ENCODE peak calls at places on chromosomes 1 and 21, in ten cellular contexts. Y is uterus; B is activated CD8-positive, alpha-beta T cell treated with anti-CD3 and anti-CD28 coated beads for 36 hours; L is IMR-90; U is CD8-positive, alpha-beta T cell; T is bronchial epithelial cell; Z is HFF-Myc; E is mucosa of descending colon; I is heart left ventricle; Q is ascending aorta. C is an unnamed sample.

GRCh38 chr1:116365353-116365780 is 7.7 kb upstream of the ATP1A1 start:
- DNase-seq in T (no peak), Z (no peak), I (no peak), B (no peak), U (no peak), L (no peak), Y (no peak), Q (no peak), E (no peak), C (no peak)

GRCh38 chr1:17293681-17294415 is 14.1 kb upstream of the PADI4 start:
- DNase-seq in Z (no peak), T (no peak), E (no peak), U (no peak), L (no peak), B (no peak), Y (no peak), Q (no peak), I (no peak), C (no peak)

GRCh38 chr1:150836129-150836773 is 28.2 kb upstream of the CTSK start:
- DNase-seq in Y (no peak), T (no peak), B (no peak), I (no peak), Z (no peak), E (no peak), U (no peak), L (peak), Q (no peak), C (no peak)

GRCh38 chr1:47650606-47651005 is 212.8 kb downstream of the FOXD2 start:
- DNase-seq in L (no peak), T (no peak), E (no peak), B (no peak), Y (no peak), Z (no peak), U (no peak), I (no peak), Q (no peak), C (no peak)

GRCh38 chr1:9218917-9219316 is 15.7 kb upstream of the H6PD start:
- DNase-seq in T (no peak), B (no peak), Y (no peak), L (no peak), E (no peak), U (no peak), I (no peak), Q (no peak), Z (no peak), C (no peak)

GRCh38 chr21:45289655-45290515 is 2.2 kb upstream of the POFUT2 start:
- DNase-seq in B (no peak), E (peak), Z (no peak), Y (no peak), I (no peak), U (no peak), L (peak), Q (no peak), T (no peak), C (peak)

GRCh38 chr1:113223546-113223945 is 150.5 kb downstream of the LRIG2 start:
- DNase-seq in B (no peak), Q (no peak), U (no peak), I (peak), L (no peak), E (no peak), T (no peak), Y (peak), Z (no peak), C (no peak)

GRCh38 chr1:40593449-40594186 is 62.2 kb downstream of the ZNF684 start:
- DNase-seq in I (no peak), L (no peak), Y (no peak), T (no peak), Q (no peak), B (peak), U (no peak), Z (no peak), E (no peak), C (no peak)

GRCh38 chr1:235990376-235990795 is 74.5 kb downstream of the NID1 start:
- DNase-seq in Q (no peak), L (peak), Z (no peak), I (no peak), E (no peak), T (no peak), B (no peak), U (no peak), Y (peak), C (no peak)

GRCh38 chr1:203204776-203205175 is 18.3 kb upstream of the CHI3L1 start:
- DNase-seq in E (no peak), L (no peak), Y (no peak), Q (no peak), B (no peak), U (no peak), T (no peak), I (no peak), Z (no peak), C (no peak)

GRCh38 chr1:153566414-153567371 is 1.0 kb upstream of the S100A2 start:
- DNase-seq in U (peak), Y (peak), Z (peak), L (peak), Q (peak), I (peak), E (peak), T (peak), B (peak), C (peak)

GRCh38 chr1:178500091-178500770 is 3.5 kb upstream of the CLEC20A start:
- DNase-seq in I (no peak), Z (no peak), E (no peak), B (no peak), L (no peak), U (no peak), T (no peak), Q (no peak), Y (no peak), C (no peak)

GRCh38 chr1:74822851-74823443 is 90.0 kb downstream of the TYW3 start:
- DNase-seq in L (peak), U (no peak), Q (no peak), Z (no peak), Y (no peak), T (peak), E (no peak), B (no peak), I (no peak), C (no peak)

GRCh38 chr1:178725603-178726517 is 816 bp downstream of the RALGPS2 start:
- DNase-seq in B (peak), L (peak), U (no peak), Y (peak), I (peak), T (peak), Q (no peak), E (peak), Z (peak), C (peak)

GRCh38 chr1:170908942-170909341 is 26.4 kb upstream of the MROH9 start:
- DNase-seq in Y (no peak), B (no peak), Z (no peak), E (no peak), I (no peak), L (no peak), U (no peak), T (no peak), Q (no peak), C (no peak)

GRCh38 chr1:241985787-241986186 is 13.1 kb downstream of the MAP1LC3C start:
- DNase-seq in I (no peak), B (peak), Y (no peak), Q (no peak), E (no peak), L (peak), Z (no peak), T (peak), U (no peak), C (no peak)

GRCh38 chr21:45374826-45375455 is 30.0 kb upstream of the COL18A1 start:
- DNase-seq in Q (no peak), Z (no peak), I (peak), T (no peak), L (no peak), B (no peak), Y (no peak), E (peak), U (no peak), C (no peak)

GRCh38 chr1:3908886-3909517 is 8.9 kb upstream of the C1orf174 start:
- DNase-seq in Q (no peak), L (no peak), I (no peak), B (no peak), T (no peak), Y (no peak), U (no peak), Z (no peak), E (no peak), C (no peak)

GRCh38 chr1:198272492-198272891 is 115.7 kb downstream of the NEK7 start:
- DNase-seq in T (no peak), B (no peak), I (no peak), E (no peak), L (peak), Y (no peak), Z (no peak), Q (no peak), U (no peak), C (no peak)

GRCh38 chr1:173870252-173871075 is 2.3 kb downstream of the ZBTB37 start:
- DNase-seq in B (peak), L (no peak), U (no peak), Y (no peak), Q (no peak), I (no peak), T (no peak), E (peak), Z (no peak), C (no peak)

GRCh38 chr1:191851799-191852595 is 306.3 kb upstream of the RGS18 start:
- DNase-seq in Q (no peak), I (no peak), Z (peak), T (peak), L (peak), U (no peak), B (peak), Y (no peak), E (no peak), C (no peak)

GRCh38 chr1:98454666-98455065 is 206.9 kb upstream of the SNX7 start:
- DNase-seq in Z (no peak), T (no peak), B (no peak), L (no peak), E (no peak), I (no peak), U (no peak), Q (no peak), Y (no peak), C (no peak)

GRCh38 chr1:52856026-52856425 is 13.5 kb downstream of the ZYG11A start:
- DNase-seq in T (peak), Y (no peak), I (no peak), U (no peak), Z (no peak), Q (no peak), B (no peak), E (no peak), L (no peak), C (no peak)

GRCh38 chr1:27086026-27086425 is 68.9 kb downstream of the SLC9A1 start:
- DNase-seq in T (no peak), L (no peak), B (no peak), Q (no peak), U (no peak), Y (no peak), E (no peak), Z (no peak), I (no peak), C (no peak)

GRCh38 chr1:15703562-15703961 is 19.4 kb downstream of the PLEKHM2 start:
- DNase-seq in U (no peak), E (peak), T (peak), L (peak), Y (peak), Q (peak), Z (peak), I (peak), B (no peak), C (no peak)

GRCh38 chr1:108962681-108963051 is 618 bp downstream of the CLCC1 start:
- DNase-seq in T (no peak), Y (peak), Q (no peak), B (peak), U (no peak), E (peak), L (peak), Z (no peak), I (no peak), C (peak)

GRCh38 chr1:36099681-36100341 is 11.1 kb downstream of the ADPRS start:
- DNase-seq in Y (peak), T (peak), L (peak), Z (no peak), I (peak), B (peak), Q (no peak), U (peak), E (peak), C (peak)
- TF ChIP-seq CTCF in Y (peak), T (peak), L (peak), Z (peak), I (peak), B (peak), Q (peak), U (peak), E (peak), C (no peak)

DNA sequence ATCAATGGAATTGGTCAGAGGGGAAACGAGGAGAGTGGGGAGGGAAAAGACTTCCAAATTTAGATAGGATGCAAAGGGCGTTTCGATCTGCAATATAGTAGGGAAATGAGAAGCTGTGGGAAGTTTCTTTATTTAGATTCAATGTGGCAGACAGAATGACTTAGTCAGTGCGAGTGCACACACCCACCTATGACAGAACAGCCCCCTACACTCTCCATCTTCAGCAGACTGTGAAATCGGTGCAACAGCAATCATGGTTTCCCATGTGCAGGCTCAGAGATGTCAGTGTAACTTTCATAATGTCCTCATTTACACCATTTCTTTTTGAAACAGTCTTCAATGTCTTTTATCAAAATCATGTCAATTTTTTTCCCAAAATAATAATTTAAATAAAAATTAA is 46.0 kb downstream of the DIP2A start:
- DNase-seq in L (no peak), U (no peak), Q (no peak), Y (no peak), T (no peak), Z (no peak), I (no peak), E (no peak), B (no peak), C (no peak)
- TF ChIP-seq CTCF in L (no peak), U (no peak), Q (no peak), Y (no peak), T (no peak), Z (no peak), I (no peak), E (no peak), B (no peak), C (no peak)

GRCh38 chr1:20654104-20654690 is 7.0 kb downstream of the DDOST start:
- DNase-seq in L (no peak), Z (no peak), Y (no peak), Q (no peak), E (no peak), I (peak), B (no peak), T (no peak), U (no peak), C (no peak)
- TF ChIP-seq CTCF in L (no peak), Z (no peak), Y (no peak), Q (no peak), E (no peak), I (peak), B (no peak), T (no peak), U (no peak), C (no peak)

DNA sequence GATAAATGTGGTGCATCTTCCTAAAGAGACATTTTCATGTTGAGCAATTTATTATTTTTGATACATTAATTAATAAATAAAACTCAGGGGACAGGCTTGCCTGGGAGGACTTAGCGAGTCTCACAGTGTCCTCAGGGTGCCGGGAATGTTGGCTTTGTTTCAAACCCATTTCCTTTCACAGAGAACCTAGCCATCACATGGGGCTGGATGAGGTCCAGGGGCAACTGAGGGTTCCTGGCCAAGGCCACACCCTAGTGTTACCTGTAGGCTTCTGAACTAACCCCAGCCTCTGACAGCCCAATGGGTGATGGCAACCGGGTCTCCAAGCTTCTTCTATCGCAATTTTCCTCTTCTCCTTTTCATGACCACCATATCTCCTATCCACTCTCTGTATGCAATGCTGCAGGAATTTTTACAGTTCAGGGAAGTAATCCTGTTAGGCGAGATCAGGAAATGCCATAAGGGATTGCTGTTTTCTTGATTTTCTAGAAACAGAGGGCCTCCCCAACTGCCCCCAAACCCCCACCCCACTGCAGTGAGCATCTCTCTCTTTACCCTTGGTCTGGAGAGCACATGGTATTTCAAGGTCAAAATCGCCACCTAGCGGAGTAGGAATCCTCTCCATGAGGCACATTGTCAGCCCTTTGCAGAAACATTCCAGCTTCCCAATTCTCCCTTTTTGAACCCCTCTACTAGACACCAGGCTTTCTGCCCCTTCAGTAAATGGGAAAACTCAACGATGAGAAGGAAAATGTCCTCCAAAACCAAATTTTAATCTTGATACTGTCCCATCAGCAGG is 22.1 kb upstream of the SMYD3 start:
- DNase-seq in I (no peak), Y (no peak), Q (no peak), T (peak), L (no peak), E (no peak), Z (no peak), U (no peak), B (no peak), C (no peak)
- TF ChIP-seq CTCF in I (no peak), Y (no peak), Q (no peak), T (no peak), L (no peak), E (no peak), Z (no peak), U (no peak), B (no peak), C (no peak)

GRCh38 chr21:26964379-26964778 is 2.5 kb downstream of the ADAMTS5 start:
- DNase-seq in T (no peak), Y (peak), L (peak), B (no peak), Q (no peak), Z (no peak), U (no peak), I (peak), E (peak), C (no peak)
- TF ChIP-seq CTCF in T (no peak), Y (no peak), L (no peak), B (no peak), Q (no peak), Z (no peak), U (no peak), I (no peak), E (no peak), C (no peak)

GRCh38 chr1:160113407-160113806 is 2.2 kb upstream of the ATP1A2 start:
- DNase-seq in U (no peak), Z (no peak), L (no peak), Y (no peak), T (no peak), E (no peak), Q (no peak), I (no peak), B (no peak), C (no peak)
- TF ChIP-seq CTCF in U (no peak), Z (no peak), L (no peak), Y (no peak), T (no peak), E (no peak), Q (no peak), I (no peak), B (no peak), C (no peak)

GRCh38 chr1:67653304-67653703 is 31.7 kb upstream of the GADD45A start:
- DNase-seq in Y (no peak), T (no peak), I (no peak), B (no peak), Z (no peak), Q (no peak), U (no peak), E (no peak), L (no peak), C (no peak)
- TF ChIP-seq CTCF in Y (no peak), T (no peak), I (no peak), B (no peak), Z (no peak), Q (no peak), U (no peak), E (no peak), L (no peak), C (no peak)

GRCh38 chr21:34807146-34807880 is 138.5 kb downstream of the CLIC6 start:
- DNase-seq in L (peak), Z (peak), I (no peak), Q (no peak), E (no peak), Y (no peak), U (no peak), T (peak), B (peak), C (no peak)

GRCh38 chr21:34809822-34810221 is 141.0 kb downstream of the CLIC6 start:
- DNase-seq in Y (no peak), Q (no peak), Z (no peak), B (no peak), I (no peak), U (no peak), E (no peak), L (no peak), T (no peak), C (no peak)

GRCh38 chr21:34806423-34806822 is 137.6 kb downstream of the CLIC6 start:
- DNase-seq in T (no peak), L (no peak), U (no peak), E (no peak), Y (no peak), Z (no peak), B (no peak), I (no peak), Q (no peak), C (no peak)

GRCh38 chr21:34808569-34809204 is 139.9 kb downstream of the CLIC6 start:
- DNase-seq in Z (peak), I (no peak), B (no peak), L (peak), U (no peak), T (peak), E (no peak), Q (no peak), Y (no peak), C (no peak)

DNA sequence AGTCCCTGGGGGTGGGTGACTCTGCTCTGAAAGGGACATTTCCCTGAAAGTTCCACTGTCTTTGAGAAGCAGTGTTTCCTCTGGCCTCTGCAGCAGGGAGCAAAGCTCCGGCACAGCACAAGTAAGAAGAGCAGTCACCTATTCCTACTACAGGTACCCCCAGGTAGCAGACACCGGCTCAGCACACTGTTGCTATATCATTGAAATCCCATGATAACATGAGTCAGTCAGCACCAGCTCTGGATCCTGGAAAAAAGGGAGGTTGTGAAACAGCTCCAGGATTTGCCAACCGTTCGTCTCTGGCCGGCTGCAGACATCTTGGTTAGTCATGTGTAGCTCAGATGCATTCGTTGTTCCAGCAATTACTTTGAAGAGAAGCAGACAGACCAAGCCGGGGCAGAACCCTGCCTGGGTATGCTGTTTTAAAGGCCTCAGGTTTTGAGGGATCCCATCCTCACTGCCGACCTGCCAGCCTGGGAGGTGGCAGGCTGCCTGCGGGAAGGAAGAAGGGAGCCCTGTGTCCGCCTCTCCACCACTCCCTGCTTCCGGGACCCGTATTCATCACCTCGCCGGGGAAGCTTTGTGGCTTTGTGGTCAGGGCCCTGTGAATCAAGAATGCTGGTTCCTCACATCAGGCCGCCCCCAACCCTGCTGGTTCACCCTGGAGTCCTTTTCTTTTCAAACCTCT is 139.2 kb downstream of the CLIC6 start:
- DNase-seq in B (peak), E (no peak), L (peak), I (peak), Z (peak), Q (peak), U (no peak), T (peak), Y (peak), C (no peak)
- TF ChIP-seq CTCF in B (no peak), E (no peak), L (no peak), I (no peak), Z (no peak), Q (no peak), U (no peak), T (no peak), Y (no peak), C (no peak)

DNA sequence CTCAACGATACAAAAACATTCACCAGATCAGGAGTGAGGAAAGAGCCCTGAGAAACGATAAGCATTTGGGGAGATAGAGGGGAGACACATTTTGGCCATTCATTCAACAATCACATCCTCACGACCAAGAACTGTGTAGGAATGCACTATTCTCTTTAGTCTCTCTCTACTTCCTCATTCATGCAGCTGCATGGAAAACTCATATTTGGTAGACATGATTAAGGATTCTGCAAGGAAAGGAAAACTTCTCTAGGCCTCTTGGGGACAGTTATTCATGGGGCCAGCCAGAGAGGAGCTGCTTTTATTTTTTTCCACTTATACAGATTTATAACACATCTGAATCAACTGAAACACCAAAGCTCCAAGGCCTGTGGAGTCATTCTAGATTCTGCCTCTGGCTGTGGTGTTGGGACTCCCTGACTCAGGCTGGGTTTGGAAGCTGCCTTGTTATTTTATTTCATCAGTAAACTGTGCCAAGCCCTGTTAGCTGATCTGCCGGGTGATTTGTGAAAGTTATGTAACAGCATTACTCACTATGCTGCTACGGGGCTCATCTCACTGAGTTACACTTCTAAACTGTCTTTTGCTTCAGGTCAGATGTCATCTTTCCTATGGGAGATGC is 83.8 kb upstream of the EDEM3 start:
- DNase-seq in U (no peak), E (no peak), Z (peak), Y (peak), L (peak), B (no peak), I (no peak), Q (peak), T (peak), C (no peak)
- TF ChIP-seq CTCF in U (no peak), E (no peak), Z (no peak), Y (no peak), L (no peak), B (no peak), I (no peak), Q (no peak), T (no peak), C (no peak)

C was measured in activated B cell treated with CpG ODN at 0.5 μM for 24 hours.